ENCODE peak calls at places on chromosomes 16 and 17, in nine cellular contexts. One of them, this sample, is unnamed.

GRCh38 chr16:57372372-57373116 is at the start of gene CX3CL1:
- DNase-seq in transverse colon: peak; percentile 76
- DNase-seq in Peyer's patch: peak; percentile 74
- DNase-seq in GM23338: peak; percentile 81
- DNase-seq in mesendoderm: peak; percentile 92
- DNase-seq in HCT116: no peak
- DNase-seq in HepG2: peak; percentile 99
- DNase-seq in cardiac muscle cell: peak; percentile 69
- DNase-seq in CD8-positive, alpha-beta memory T cell: no peak
- DNase-seq in this sample: no peak

GRCh38 chr17:44979426-44980273 is 11.5 kb upstream of the C1QL1 start:
- DNase-seq in CD8-positive, alpha-beta memory T cell: no peak
- DNase-seq in HCT116: no peak
- DNase-seq in cardiac muscle cell: peak; percentile 61
- DNase-seq in HepG2: no peak
- DNase-seq in GM23338: no peak
- DNase-seq in mesendoderm: no peak
- DNase-seq in Peyer's patch: no peak
- DNase-seq in transverse colon: peak; percentile 51
- DNase-seq in this sample: no peak

GRCh38 chr16:16121185-16121727 is 102.0 kb downstream of the ABCC6 start:
- DNase-seq in HepG2: no peak
- DNase-seq in HCT116: no peak
- DNase-seq in cardiac muscle cell: no peak
- DNase-seq in CD8-positive, alpha-beta memory T cell: no peak
- DNase-seq in mesendoderm: no peak
- DNase-seq in transverse colon: no peak
- DNase-seq in GM23338: no peak
- DNase-seq in Peyer's patch: no peak
- DNase-seq in this sample: no peak

GRCh38 chr17:74390680-74391653 is 23.7 kb downstream of the GPR142 start:
- DNase-seq in transverse colon: no peak
- DNase-seq in HepG2: no peak
- DNase-seq in mesendoderm: no peak
- DNase-seq in CD8-positive, alpha-beta memory T cell: no peak
- DNase-seq in Peyer's patch: no peak
- DNase-seq in cardiac muscle cell: peak; percentile 30
- DNase-seq in HCT116: no peak
- DNase-seq in GM23338: no peak
- DNase-seq in this sample: no peak

GRCh38 chr17:40309031-40309937 is at the start of gene RARA:
- DNase-seq in mesendoderm: peak; percentile 90
- DNase-seq in transverse colon: peak; percentile 74
- DNase-seq in CD8-positive, alpha-beta memory T cell: no peak
- DNase-seq in Peyer's patch: no peak
- DNase-seq in cardiac muscle cell: peak; percentile 68
- DNase-seq in HCT116: no peak
- DNase-seq in HepG2: peak; percentile 51
- DNase-seq in GM23338: peak; percentile 95
- DNase-seq in this sample: no peak

GRCh38 chr17:50608700-50609375 is 25.8 kb upstream of the ABCC3 start:
- DNase-seq in mesendoderm: no peak
- DNase-seq in HCT116: no peak
- DNase-seq in HepG2: no peak
- DNase-seq in CD8-positive, alpha-beta memory T cell: no peak
- DNase-seq in transverse colon: no peak
- DNase-seq in GM23338: peak; percentile 35
- DNase-seq in cardiac muscle cell: no peak
- DNase-seq in Peyer's patch: no peak
- DNase-seq in this sample: no peak

GRCh38 chr16:88071908-88072307 is 120.7 kb downstream of the BANP start:
- DNase-seq in transverse colon: no peak
- DNase-seq in mesendoderm: no peak
- DNase-seq in HepG2: no peak
- DNase-seq in Peyer's patch: peak; percentile 36
- DNase-seq in HCT116: no peak
- DNase-seq in CD8-positive, alpha-beta memory T cell: no peak
- DNase-seq in cardiac muscle cell: no peak
- DNase-seq in GM23338: no peak
- DNase-seq in this sample: no peak

GRCh38 chr16:12311309-12311708 is 334.8 kb downstream of the SNX29 start:
- DNase-seq in HepG2: no peak
- DNase-seq in HCT116: no peak
- DNase-seq in transverse colon: no peak
- DNase-seq in CD8-positive, alpha-beta memory T cell: no peak
- DNase-seq in GM23338: peak; percentile 67
- DNase-seq in cardiac muscle cell: no peak
- DNase-seq in Peyer's patch: no peak
- DNase-seq in mesendoderm: peak; percentile 73
- DNase-seq in this sample: peak; percentile 11

GRCh38 chr17:59221159-59221847 is 992 bp downstream of the GDPD1 start:
- DNase-seq in Peyer's patch: no peak
- DNase-seq in mesendoderm: no peak
- DNase-seq in HCT116: no peak
- DNase-seq in HepG2: no peak
- DNase-seq in transverse colon: no peak
- DNase-seq in cardiac muscle cell: no peak
- DNase-seq in CD8-positive, alpha-beta memory T cell: no peak
- DNase-seq in GM23338: no peak
- DNase-seq in this sample: no peak

GRCh38 chr16:50154369-50154947 is 1.4 kb downstream of the TENT4B start:
- DNase-seq in CD8-positive, alpha-beta memory T cell: no peak
- DNase-seq in mesendoderm: peak; percentile 19
- DNase-seq in Peyer's patch: no peak
- DNase-seq in HepG2: no peak
- DNase-seq in transverse colon: peak; percentile 15
- DNase-seq in cardiac muscle cell: peak; percentile 37
- DNase-seq in GM23338: peak; percentile 25
- DNase-seq in HCT116: no peak
- DNase-seq in this sample: no peak

GRCh38 chr16:72221216-72221995 is 49.5 kb upstream of the PMFBP1 start:
- DNase-seq in Peyer's patch: no peak
- DNase-seq in transverse colon: no peak
- DNase-seq in CD8-positive, alpha-beta memory T cell: no peak
- DNase-seq in GM23338: no peak
- DNase-seq in HCT116: no peak
- DNase-seq in cardiac muscle cell: no peak
- DNase-seq in HepG2: no peak
- DNase-seq in mesendoderm: no peak
- DNase-seq in this sample: no peak

GRCh38 chr17:19939993-19940721 is 37.5 kb downstream of the AKAP10 start:
- DNase-seq in transverse colon: no peak
- DNase-seq in cardiac muscle cell: no peak
- DNase-seq in GM23338: no peak
- DNase-seq in mesendoderm: no peak
- DNase-seq in CD8-positive, alpha-beta memory T cell: no peak
- DNase-seq in HCT116: no peak
- DNase-seq in HepG2: no peak
- DNase-seq in Peyer's patch: no peak
- DNase-seq in this sample: no peak

GRCh38 chr16:2513405-2514332 is at the start of gene ATP6V0C:
- DNase-seq in HCT116: peak; percentile 77
- DNase-seq in mesendoderm: peak; percentile 93
- DNase-seq in HepG2: peak; percentile 83
- DNase-seq in GM23338: peak; percentile 96
- DNase-seq in Peyer's patch: peak; percentile 97
- DNase-seq in CD8-positive, alpha-beta memory T cell: peak; percentile 94
- DNase-seq in cardiac muscle cell: peak; percentile 96
- DNase-seq in transverse colon: peak; percentile 96
- DNase-seq in this sample: no peak

GRCh38 chr16:2511128-2511785 is 2.5 kb upstream of the ATP6V0C start:
- DNase-seq in transverse colon: peak; percentile 71
- DNase-seq in HCT116: no peak
- DNase-seq in GM23338: peak; percentile 49
- DNase-seq in cardiac muscle cell: no peak
- DNase-seq in HepG2: no peak
- DNase-seq in CD8-positive, alpha-beta memory T cell: no peak
- DNase-seq in mesendoderm: peak; percentile 47
- DNase-seq in Peyer's patch: no peak
- DNase-seq in this sample: no peak

GRCh38 chr16:2511996-2512919 is 1.5 kb upstream of the ATP6V0C start:
- DNase-seq in Peyer's patch: no peak
- DNase-seq in CD8-positive, alpha-beta memory T cell: no peak
- DNase-seq in mesendoderm: no peak
- DNase-seq in transverse colon: no peak
- DNase-seq in GM23338: no peak
- DNase-seq in HCT116: no peak
- DNase-seq in cardiac muscle cell: no peak
- DNase-seq in HepG2: no peak
- DNase-seq in this sample: no peak

GRCh38 chr16:2514333-2515179 is 804 bp downstream of the ATP6V0C start:
- DNase-seq in HCT116: no peak
- DNase-seq in Peyer's patch: no peak
- DNase-seq in HepG2: no peak
- DNase-seq in transverse colon: no peak
- DNase-seq in CD8-positive, alpha-beta memory T cell: no peak
- DNase-seq in GM23338: peak; percentile 52
- DNase-seq in cardiac muscle cell: no peak
- DNase-seq in mesendoderm: peak; percentile 55
- DNase-seq in this sample: no peak

GRCh38 chr16:2512920-2513404 is 790 bp upstream of the ATP6V0C start:
- DNase-seq in mesendoderm: peak; percentile 53
- DNase-seq in HepG2: no peak
- DNase-seq in transverse colon: no peak
- DNase-seq in cardiac muscle cell: no peak
- DNase-seq in HCT116: no peak
- DNase-seq in Peyer's patch: no peak
- DNase-seq in GM23338: peak; percentile 76
- DNase-seq in CD8-positive, alpha-beta memory T cell: no peak
- DNase-seq in this sample: no peak
- H3K4me3 ChIP-seq in mesendoderm: no peak overlapping the region
- H3K4me3 ChIP-seq in HepG2: peak overlapping the region; percentile 89
- H3K4me3 ChIP-seq in transverse colon: peak overlapping the region; percentile 99
- H3K4me3 ChIP-seq in cardiac muscle cell: peak overlapping the region; percentile 86
- H3K4me3 ChIP-seq in HCT116: peak overlapping the region; percentile 30
- H3K4me3 ChIP-seq in Peyer's patch: peak overlapping the region; percentile 100
- H3K4me3 ChIP-seq in GM23338: peak overlapping the region; percentile 91
- H3K4me3 ChIP-seq in CD8-positive, alpha-beta memory T cell: peak overlapping the region; percentile 74
- H3K4me3 ChIP-seq in this sample: peak overlapping the region; percentile 97

DNA sequence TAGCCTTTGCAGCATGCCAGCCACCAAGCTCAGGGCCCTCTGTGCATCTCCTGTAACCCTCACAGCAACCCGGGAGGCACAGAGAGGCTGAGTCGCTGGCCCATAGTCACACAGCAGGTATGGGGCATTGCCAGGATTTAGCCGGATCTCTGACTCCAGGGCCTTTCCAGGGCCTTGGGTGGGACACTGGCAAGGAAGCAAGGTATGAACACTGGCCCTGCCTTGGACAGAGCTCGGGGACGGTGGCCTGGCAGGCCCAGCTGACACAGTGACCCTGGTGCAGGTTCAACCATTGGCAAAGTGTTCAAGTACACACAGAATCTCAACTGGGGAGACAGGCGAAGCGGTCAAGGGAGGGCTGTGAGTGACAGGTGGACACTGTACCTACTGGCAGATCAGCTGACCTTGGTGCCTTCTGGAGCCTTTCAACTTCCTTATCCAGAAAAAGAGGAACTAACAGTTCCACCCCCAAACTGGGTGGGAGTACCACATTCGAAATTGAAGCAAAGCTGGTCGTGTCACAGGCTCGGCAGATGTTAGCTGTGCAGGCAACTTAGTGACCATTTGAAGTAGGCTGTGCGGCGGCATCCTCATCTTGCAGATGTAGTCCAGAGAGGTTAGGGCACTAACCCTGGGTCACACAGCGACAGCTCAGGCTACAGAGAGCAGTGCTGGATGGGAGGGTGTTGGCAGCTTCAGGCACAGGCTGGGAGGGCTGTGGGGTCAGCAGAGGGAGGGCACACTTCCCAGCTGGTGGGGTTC is 287.4 kb downstream of the SEC14L1 start:
- DNase-seq in mesendoderm: no peak
- DNase-seq in CD8-positive, alpha-beta memory T cell: no peak
- DNase-seq in cardiac muscle cell: no peak
- DNase-seq in HepG2: no peak
- DNase-seq in HCT116: no peak
- DNase-seq in GM23338: no peak
- DNase-seq in transverse colon: peak; percentile 35
- DNase-seq in Peyer's patch: no peak
- DNase-seq in this sample: no peak
- H3K4me1 ChIP-seq in mesendoderm: peaks cover 17% of the 10 kb centered on the region
- H3K4me1 ChIP-seq in CD8-positive, alpha-beta memory T cell: peaks cover 84% of the 10 kb centered on the region
- H3K4me1 ChIP-seq in cardiac muscle cell: peaks cover 36% of the 10 kb centered on the region
- H3K4me1 ChIP-seq in HepG2: peaks cover 63% of the 10 kb centered on the region
- H3K4me1 ChIP-seq in HCT116: no peaks in the 10 kb centered on the region
- H3K4me1 ChIP-seq in GM23338: peaks cover 34% of the 10 kb centered on the region
- H3K4me1 ChIP-seq in transverse colon: peaks cover 78% of the 10 kb centered on the region
- H3K4me1 ChIP-seq in Peyer's patch: peaks cover 58% of the 10 kb centered on the region
- H3K4me1 ChIP-seq in this sample: peaks cover 16% of the 10 kb centered on the region

DNA sequence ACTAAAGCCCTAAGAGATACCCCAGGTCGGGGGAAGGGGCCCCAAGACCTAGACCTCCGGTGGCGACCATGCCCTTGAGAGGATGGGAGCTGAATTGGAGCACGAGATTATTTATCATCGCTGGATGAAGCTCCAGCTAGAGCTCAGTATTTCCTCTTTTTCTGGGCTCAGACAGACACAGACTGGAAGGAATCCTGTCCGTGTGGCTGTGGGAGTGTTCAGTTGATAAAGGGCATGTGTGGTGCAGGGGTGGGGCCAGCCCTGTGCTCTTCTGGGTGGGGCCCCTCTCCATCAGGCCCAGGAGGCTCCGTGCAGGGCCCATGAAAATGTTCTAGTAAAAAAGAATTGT is 6.3 kb upstream of the CBX4 start:
- DNase-seq in CD8-positive, alpha-beta memory T cell: no peak
- DNase-seq in transverse colon: peak; percentile 57
- DNase-seq in cardiac muscle cell: no peak
- DNase-seq in Peyer's patch: peak; percentile 57
- DNase-seq in mesendoderm: no peak
- DNase-seq in GM23338: no peak
- DNase-seq in HepG2: peak; percentile 50
- DNase-seq in HCT116: no peak
- DNase-seq in this sample: no peak
- H3K27ac ChIP-seq in CD8-positive, alpha-beta memory T cell: peak overlapping the region; percentile 27
- H3K27ac ChIP-seq in transverse colon: peak overlapping the region; percentile 70
- H3K27ac ChIP-seq in cardiac muscle cell: no peak overlapping the region
- H3K27ac ChIP-seq in Peyer's patch: peak overlapping the region; percentile 52
- H3K27ac ChIP-seq in mesendoderm: no peak overlapping the region
- H3K27ac ChIP-seq in GM23338: no peak overlapping the region
- H3K27ac ChIP-seq in HepG2: peak overlapping the region; percentile 85
- H3K27ac ChIP-seq in HCT116: no peak overlapping the region
- H3K27ac ChIP-seq in this sample: no peak overlapping the region

GRCh38 chr17:67830440-67830839 is 5.1 kb downstream of the BPTF start:
- DNase-seq in HepG2: no peak
- DNase-seq in cardiac muscle cell: peak; percentile 64
- DNase-seq in CD8-positive, alpha-beta memory T cell: no peak
- DNase-seq in GM23338: peak; percentile 52
- DNase-seq in transverse colon: no peak
- DNase-seq in Peyer's patch: no peak
- DNase-seq in HCT116: no peak
- DNase-seq in mesendoderm: peak; percentile 64
- DNase-seq in this sample: no peak
- H3K4me3 ChIP-seq in HepG2: no peak overlapping the region
- H3K4me3 ChIP-seq in cardiac muscle cell: no peak overlapping the region
- H3K4me3 ChIP-seq in CD8-positive, alpha-beta memory T cell: no peak overlapping the region
- H3K4me3 ChIP-seq in GM23338: peak overlapping the region; percentile 95
- H3K4me3 ChIP-seq in transverse colon: no peak overlapping the region
- H3K4me3 ChIP-seq in Peyer's patch: no peak overlapping the region
- H3K4me3 ChIP-seq in HCT116: no peak overlapping the region
- H3K4me3 ChIP-seq in mesendoderm: no peak overlapping the region
- H3K4me3 ChIP-seq in this sample: no peak overlapping the region

This sample was measured in iPS DF 6.9.